ENCODE peak calls at places on chromosomes 16 and 17, in four cellular contexts. One of them, this sample, is unnamed.

GRCh38 chr16:81585785-81586184 is 141.2 kb downstream of the CMIP start:
- DNase-seq in mammary epithelial cell: no peak
- DNase-seq in sigmoid colon: no peak
- DNase-seq in ascending aorta: no peak
- DNase-seq in this sample: no peak

GRCh38 chr16:79970551-79971236 is 370.2 kb upstream of the MAF start:
- DNase-seq in mammary epithelial cell: no peak
- DNase-seq in sigmoid colon: peak
- DNase-seq in ascending aorta: no peak
- DNase-seq in this sample: no peak

GRCh38 chr17:43183921-43184320 is 12.9 kb downstream of the NBR1 start:
- DNase-seq in mammary epithelial cell: no peak
- DNase-seq in sigmoid colon: no peak
- DNase-seq in ascending aorta: no peak
- DNase-seq in this sample: no peak

GRCh38 chr16:85151603-85152413 is 39.5 kb upstream of the CIBAR2 start:
- DNase-seq in mammary epithelial cell: peak
- DNase-seq in sigmoid colon: peak
- DNase-seq in ascending aorta: peak
- DNase-seq in this sample: no peak

GRCh38 chr17:40843242-40843641 is 20.8 kb upstream of the KRT10 start:
- DNase-seq in mammary epithelial cell: no peak
- DNase-seq in sigmoid colon: no peak
- DNase-seq in ascending aorta: no peak
- DNase-seq in this sample: no peak

GRCh38 chr17:83194761-83195329 is 115.4 kb downstream of the METRNL start:
- DNase-seq in mammary epithelial cell: no peak
- DNase-seq in sigmoid colon: peak
- DNase-seq in ascending aorta: no peak
- DNase-seq in this sample: peak

GRCh38 chr16:12907670-12908233 is 6.4 kb downstream of the SHISA9 start:
- DNase-seq in mammary epithelial cell: no peak
- DNase-seq in sigmoid colon: no peak
- DNase-seq in ascending aorta: no peak
- DNase-seq in this sample: no peak

GRCh38 chr16:71328151-71328550 is 30.4 kb upstream of the CALB2 start:
- DNase-seq in mammary epithelial cell: no peak
- DNase-seq in sigmoid colon: no peak
- DNase-seq in ascending aorta: no peak
- DNase-seq in this sample: no peak

GRCh38 chr17:945672-946071 is 33.9 kb downstream of the NXN start:
- DNase-seq in mammary epithelial cell: no peak
- DNase-seq in sigmoid colon: no peak
- DNase-seq in ascending aorta: no peak
- DNase-seq in this sample: no peak

GRCh38 chr17:3794890-3795757 is 5.9 kb downstream of the ITGAE start:
- DNase-seq in mammary epithelial cell: no peak
- DNase-seq in sigmoid colon: peak
- DNase-seq in ascending aorta: no peak
- DNase-seq in this sample: no peak

GRCh38 chr17:75494326-75494877 is 20.9 kb downstream of the CASKIN2 start:
- DNase-seq in mammary epithelial cell: no peak
- DNase-seq in sigmoid colon: no peak
- DNase-seq in ascending aorta: no peak
- DNase-seq in this sample: no peak

GRCh38 chr17:45371414-45372324 is 54.8 kb upstream of the MAP3K14 start:
- DNase-seq in mammary epithelial cell: peak
- DNase-seq in sigmoid colon: peak
- DNase-seq in ascending aorta: peak
- DNase-seq in this sample: peak

GRCh38 chr17:57715981-57716380 is 29.1 kb downstream of the CCDC182 start:
- DNase-seq in mammary epithelial cell: no peak
- DNase-seq in sigmoid colon: no peak
- DNase-seq in ascending aorta: peak
- DNase-seq in this sample: no peak

GRCh38 chr17:39618252-39618913 is 8.4 kb upstream of the PPP1R1B start:
- DNase-seq in mammary epithelial cell: peak
- DNase-seq in sigmoid colon: no peak
- DNase-seq in ascending aorta: no peak
- DNase-seq in this sample: no peak

GRCh38 chr16:70679653-70680494 is 6.0 kb downstream of the MTSS2 start:
- DNase-seq in mammary epithelial cell: no peak
- DNase-seq in sigmoid colon: no peak
- DNase-seq in ascending aorta: no peak
- DNase-seq in this sample: no peak

GRCh38 chr16:10971560-10971961 is 27.2 kb downstream of the CLEC16A start:
- DNase-seq in mammary epithelial cell: peak
- DNase-seq in sigmoid colon: peak
- DNase-seq in ascending aorta: peak
- DNase-seq in this sample: no peak

GRCh38 chr17:6413073-6413472 is 21.8 kb downstream of the AIPL1 start:
- DNase-seq in mammary epithelial cell: peak
- DNase-seq in sigmoid colon: no peak
- DNase-seq in ascending aorta: no peak
- DNase-seq in this sample: no peak
- TF ChIP-seq CTCF in mammary epithelial cell: peak
- TF ChIP-seq CTCF in sigmoid colon: no peak
- TF ChIP-seq CTCF in ascending aorta: no peak
- TF ChIP-seq CTCF in this sample: peak

GRCh38 chr17:78258323-78259229 is 27.1 kb downstream of the TMEM235 start:
- DNase-seq in mammary epithelial cell: no peak
- DNase-seq in sigmoid colon: no peak
- DNase-seq in ascending aorta: no peak
- DNase-seq in this sample: peak
- H3K27ac ChIP-seq in mammary epithelial cell: no peak
- H3K27ac ChIP-seq in sigmoid colon: peak
- H3K27ac ChIP-seq in ascending aorta: no peak
- H3K27ac ChIP-seq in this sample: peak

DNA sequence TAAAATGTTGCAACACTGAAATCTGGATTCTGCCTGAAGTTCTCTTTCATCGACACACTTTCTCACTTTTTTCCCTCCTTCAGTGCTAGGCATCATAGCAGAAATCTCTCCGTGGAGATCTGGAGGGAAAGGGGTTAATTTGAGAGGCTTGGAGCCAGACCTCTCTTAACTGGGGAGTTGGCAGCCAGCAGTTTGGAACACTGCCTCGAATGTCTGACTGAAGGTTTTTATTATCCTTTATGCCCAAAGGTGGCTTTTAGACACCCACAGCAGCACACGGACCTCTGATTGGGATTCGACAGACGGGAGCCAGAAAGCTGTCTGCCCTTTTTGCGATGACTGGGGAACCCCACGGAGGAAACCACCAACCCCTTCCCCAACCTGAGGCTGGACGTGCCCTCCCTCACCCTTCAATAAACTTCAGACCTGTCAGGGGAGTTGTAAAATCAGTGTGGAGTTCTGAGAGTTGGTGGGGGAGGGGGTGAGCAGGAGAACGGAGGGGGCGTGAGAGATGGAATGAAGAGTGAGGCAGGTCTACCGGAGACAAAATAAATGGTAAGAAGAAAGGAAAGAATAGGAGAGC is 833.5 kb upstream of the SOX9 start:
- DNase-seq in mammary epithelial cell: no peak
- DNase-seq in sigmoid colon: no peak
- DNase-seq in ascending aorta: no peak
- DNase-seq in this sample: no peak
- H3K4me3 ChIP-seq in mammary epithelial cell: no peak
- H3K4me3 ChIP-seq in sigmoid colon: no peak
- H3K4me3 ChIP-seq in ascending aorta: no peak
- H3K4me3 ChIP-seq in this sample: no peak

DNA sequence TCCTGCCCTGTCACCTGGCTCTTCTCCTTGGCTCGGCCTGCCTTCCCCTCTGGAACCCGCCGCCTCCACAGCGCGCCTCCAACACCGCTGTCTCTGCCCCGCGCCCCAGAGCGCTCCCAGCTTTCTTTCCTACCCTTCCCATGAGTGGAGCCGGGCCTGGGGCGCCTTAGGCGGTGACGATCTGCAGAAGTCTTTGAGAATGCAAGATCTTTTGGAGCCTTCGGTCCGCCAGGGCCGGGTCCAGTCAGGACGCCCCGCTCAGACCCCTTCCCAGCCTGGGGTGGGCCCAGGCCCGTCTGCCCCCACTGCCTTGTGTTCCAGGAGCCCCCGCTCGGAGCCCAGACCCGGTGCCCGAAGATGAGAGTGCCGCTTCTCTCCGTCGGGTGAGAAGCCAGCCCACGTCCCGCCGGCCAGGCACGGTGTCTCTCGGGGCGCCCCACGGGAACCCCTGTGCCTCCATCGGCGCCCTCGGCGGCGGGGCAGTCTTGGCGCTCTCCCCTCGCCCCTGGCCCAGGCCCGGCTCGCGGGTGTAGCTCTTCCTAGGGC is 40.0 kb downstream of the MRM1 start:
- DNase-seq in mammary epithelial cell: no peak
- DNase-seq in sigmoid colon: no peak
- DNase-seq in ascending aorta: no peak
- DNase-seq in this sample: no peak
- TF ChIP-seq CTCF in mammary epithelial cell: no peak
- TF ChIP-seq CTCF in sigmoid colon: no peak
- TF ChIP-seq CTCF in ascending aorta: no peak
- TF ChIP-seq CTCF in this sample: no peak